ENCODE peak calls at places on chromosomes 11 and 22, in six cellular contexts. E, K, L, X, D and Z are unnamed samples.

GRCh38 chr11:10750838-10751580 is at the start of gene CTR9:
- DNase-seq in K (peak), D (peak), E (peak), X (peak), L (peak), Z (peak)

GRCh38 chr11:92152245-92152644 is 72.4 kb upstream of the FAT3 start:
- DNase-seq in E (no peak), K (no peak), X (no peak), D (no peak), L (no peak), Z (no peak)

GRCh38 chr11:130486981-130487380 is 38.5 kb downstream of the ADAMTS15 start:
- DNase-seq in K (no peak), X (no peak), D (no peak), E (no peak), L (no peak), Z (no peak)

GRCh38 chr11:130897262-130898182 is 18.8 kb downstream of the SNX19 start:
- DNase-seq in X (peak), E (peak), L (peak), D (peak), K (peak), Z (no peak)

GRCh38 chr11:7665473-7666291 is 7.6 kb downstream of the CYB5R2 start:
- DNase-seq in E (peak), L (peak), D (peak), K (peak), X (peak), Z (peak)

GRCh38 chr11:92735039-92735438 is 234.4 kb upstream of the MTNR1B start:
- DNase-seq in X (peak), D (no peak), K (no peak), E (no peak), L (no peak), Z (no peak)

GRCh38 chr11:1194231-1194976 is 28.5 kb upstream of the MUC5B start:
- DNase-seq in L (peak), X (no peak), D (peak), K (no peak), E (no peak), Z (no peak)

GRCh38 chr11:117535201-117535869 is 207.7 kb downstream of the CEP164 start:
- DNase-seq in D (peak), K (no peak), E (no peak), X (peak), L (no peak), Z (peak)

GRCh38 chr11:6991227-6991626 is 28.9 kb downstream of the ZNF214 start:
- DNase-seq in D (no peak), L (no peak), X (peak), K (no peak), E (no peak), Z (no peak)

GRCh38 chr11:93541884-93542752 is 1.1 kb downstream of the SMCO4 start:
- DNase-seq in X (peak), D (peak), L (peak), E (peak), K (peak), Z (peak)

GRCh38 chr11:115921986-115922385 is 417.8 kb upstream of the CADM1 start:
- DNase-seq in K (no peak), E (no peak), X (no peak), D (no peak), L (no peak), Z (no peak)

GRCh38 chr11:93494341-93494740 is 48.9 kb downstream of the SMCO4 start:
- DNase-seq in K (peak), X (no peak), E (peak), L (no peak), D (no peak), Z (no peak)

GRCh38 chr11:12288934-12289666 is 88.3 kb upstream of the PARVA start:
- DNase-seq in K (no peak), X (no peak), E (no peak), D (no peak), L (no peak), Z (no peak)

GRCh38 chr11:66080055-66080817 is 10.2 kb downstream of the PACS1 start:
- DNase-seq in L (no peak), X (peak), D (no peak), K (peak), E (peak), Z (no peak)

GRCh38 chr11:131584694-131585592 is 214.5 kb downstream of the NTM start:
- DNase-seq in K (no peak), E (no peak), X (no peak), D (no peak), L (no peak), Z (peak)

GRCh38 chr11:64269380-64270234 is 14.9 kb downstream of the BAD start:
- DNase-seq in E (peak), D (peak), K (peak), X (peak), L (peak), Z (peak)
- TF ChIP-seq CTCF in E (no peak), D (no peak), K (no peak), X (peak), L (peak), Z (peak)

DNA sequence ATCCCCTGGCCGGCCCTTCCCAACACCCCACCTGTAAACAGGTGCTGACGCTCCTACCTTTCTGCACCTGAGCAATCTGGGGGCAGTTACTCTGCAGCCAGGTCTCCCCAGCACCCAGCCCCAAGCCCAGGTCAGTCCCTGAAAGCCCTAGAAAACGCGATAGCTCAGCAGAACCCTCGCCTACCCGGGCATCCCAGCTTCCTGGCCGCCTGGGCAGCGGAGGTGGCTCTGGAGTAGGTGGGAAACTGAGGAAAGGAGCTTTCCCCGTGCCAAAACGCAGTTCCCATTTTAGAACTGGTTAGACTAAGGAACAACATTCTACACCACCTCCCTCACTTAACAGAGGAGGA is 445 bp downstream of the SYTL2 start:
- DNase-seq in L (no peak), E (no peak), X (no peak), D (no peak), K (no peak), Z (no peak)
- H3K4me3 ChIP-seq in L (peak), E (peak), X (peak), D (peak), K (peak), Z (peak)

GRCh38 chr11:18203723-18204122 is 31.1 kb downstream of the MRGPRX4 start:
- DNase-seq in X (peak), L (no peak), K (no peak), E (peak), D (no peak), Z (no peak)
- TF ChIP-seq CTCF in X (peak), L (peak), K (peak), E (peak), D (no peak), Z (peak)

GRCh38 chr22:20299736-20300136 is 20.1 kb downstream of the DGCR6L start:
- DNase-seq in L (peak), D (peak), K (no peak), X (peak), E (no peak), Z (no peak)
- H3K4me3 ChIP-seq in L (peak), D (peak), K (no peak), X (no peak), E (peak), Z (peak)

GRCh38 chr22:29821790-29822130 is 16.3 kb downstream of the ASCC2 start:
- DNase-seq in X (no peak), K (no peak), E (no peak), D (no peak), L (no peak), Z (no peak)

GRCh38 chr22:29824677-29825076 is 13.4 kb downstream of the ASCC2 start:
- DNase-seq in K (no peak), E (no peak), X (no peak), D (no peak), L (no peak), Z (no peak)

GRCh38 chr22:29816980-29817379 is 21.1 kb downstream of the ASCC2 start:
- DNase-seq in L (no peak), X (peak), D (no peak), K (no peak), E (no peak), Z (no peak)

GRCh38 chr22:29817724-29818123 is 20.4 kb downstream of the ASCC2 start:
- DNase-seq in E (no peak), D (no peak), X (no peak), K (no peak), L (no peak), Z (peak)

DNA sequence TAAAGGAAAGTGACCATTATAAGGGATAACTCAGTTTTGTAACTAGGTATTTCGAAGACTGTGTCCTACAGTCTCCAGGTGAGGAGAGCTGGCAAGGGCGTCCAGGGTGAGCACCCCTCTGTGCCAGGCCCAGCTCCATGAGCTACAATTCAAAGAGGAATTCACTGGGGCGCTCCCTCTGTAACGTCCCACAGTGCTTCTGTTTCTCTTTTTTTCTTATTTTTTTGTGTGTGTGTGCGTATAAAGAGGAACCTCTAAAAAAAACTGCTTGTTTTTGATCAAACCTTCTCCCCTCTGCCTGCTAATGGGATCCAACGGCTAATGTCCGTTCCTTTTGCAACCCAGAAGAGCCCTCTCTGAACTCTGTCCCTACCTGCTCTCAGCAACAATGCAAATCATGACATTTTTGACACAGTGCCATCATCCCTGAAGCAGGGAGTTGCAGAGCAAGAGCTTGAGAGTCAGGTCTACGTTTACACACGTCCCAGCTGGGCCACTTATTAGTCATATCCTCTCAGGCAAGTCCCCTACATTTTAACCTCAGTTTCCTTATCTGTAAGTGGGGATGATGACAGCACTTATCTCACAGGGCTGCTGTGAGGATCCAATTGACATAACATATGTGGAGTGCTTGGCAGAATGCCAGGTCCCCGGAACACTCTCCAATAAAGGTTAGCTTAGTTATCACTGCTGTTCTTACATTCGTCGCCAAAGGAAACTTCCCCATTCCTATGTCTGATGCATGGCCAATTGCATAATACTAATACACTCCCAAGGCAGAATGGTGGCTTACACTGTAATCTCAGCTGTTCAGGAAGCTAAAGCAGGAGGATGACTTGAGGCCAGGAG is 16.9 kb downstream of the ASCC2 start:
- DNase-seq in E (peak), D (peak), K (peak), L (peak), X (peak), Z (no peak)
- TF ChIP-seq CTCF in E (peak), D (no peak), K (no peak), L (no peak), X (peak), Z (no peak)

GRCh38 chr11:96139692-96140091 is 203.3 kb downstream of the MAML2 start:
- DNase-seq in E (no peak), D (no peak), K (no peak), X (no peak), L (no peak), Z (no peak)

GRCh38 chr11:96134622-96135021 is 208.4 kb downstream of the MAML2 start:
- DNase-seq in D (no peak), X (peak), K (no peak), E (no peak), L (no peak), Z (no peak)

GRCh38 chr11:96136623-96137313 is 206.2 kb downstream of the MAML2 start:
- DNase-seq in D (no peak), L (no peak), K (no peak), X (no peak), E (no peak), Z (no peak)

GRCh38 chr11:96141649-96142048 is 201.3 kb downstream of the MAML2 start:
- DNase-seq in X (no peak), D (no peak), E (no peak), K (no peak), L (no peak), Z (no peak)

DNA sequence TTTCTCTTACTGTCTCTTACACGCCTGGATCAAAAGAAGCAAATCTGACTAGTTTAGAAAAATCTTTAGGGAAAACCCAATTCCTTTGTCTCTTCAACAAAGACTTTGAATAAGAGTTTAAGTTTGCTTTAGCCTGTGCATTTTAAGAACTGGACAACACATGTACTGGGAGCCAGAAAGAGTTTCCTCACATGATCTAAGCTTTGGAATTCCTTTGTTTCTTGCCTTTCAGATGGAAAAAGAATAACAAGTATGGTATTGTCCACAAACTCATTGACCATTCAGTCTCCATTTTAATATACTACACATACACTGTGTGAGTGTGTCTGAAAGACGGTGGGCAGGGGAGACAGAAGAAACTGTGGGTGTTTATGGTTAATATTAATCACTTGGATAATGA is 205.6 kb downstream of the MAML2 start:
- DNase-seq in L (no peak), D (no peak), X (no peak), E (no peak), K (peak), Z (no peak)
- H3K4me3 ChIP-seq in L (no peak), D (no peak), X (no peak), E (no peak), K (no peak), Z (no peak)

GRCh38 chr11:32002311-32002710 is 88.6 kb upstream of the RCN1 start:
- DNase-seq in L (no peak), X (no peak), E (no peak), K (no peak), D (no peak), Z (no peak)

GRCh38 chr11:32005786-32006406 is 85.0 kb upstream of the RCN1 start:
- DNase-seq in D (no peak), X (peak), K (peak), E (no peak), L (no peak), Z (no peak)

GRCh38 chr11:32003335-32003734 is 87.5 kb upstream of the RCN1 start:
- DNase-seq in D (no peak), X (no peak), L (no peak), K (no peak), E (no peak), Z (no peak)

GRCh38 chr11:32008879-32009548 is 81.9 kb upstream of the RCN1 start:
- DNase-seq in E (no peak), K (no peak), L (no peak), X (no peak), D (no peak), Z (no peak)

GRCh38 chr11:32006799-32007388 is 84.0 kb upstream of the RCN1 start:
- DNase-seq in E (peak), K (peak), L (no peak), D (no peak), X (peak), Z (no peak)
- TF ChIP-seq CTCF in E (peak), K (peak), L (peak), D (peak), X (peak), Z (peak)